ENCODE peak calls at places on chromosome 21, in six cellular contexts. M is K562, K is cardiac muscle cell, L is ovary, Y is neural progenitor cell, H is A549. U is an unnamed sample.

GRCh38 chr21:33383056-33383888 is 19.9 kb upstream of the IFNGR2 start:
- DNase-seq in M (peak), K (peak), L (peak), Y (peak), H (no peak), U (no peak)

GRCh38 chr21:31203371-31204054 is 140.5 kb downstream of the TIAM1 start:
- DNase-seq in M (no peak), K (peak), L (no peak), Y (no peak), H (no peak), U (no peak)

GRCh38 chr21:32298658-32299081 is at the start of gene MRAP:
- DNase-seq in M (peak), K (peak), L (peak), Y (no peak), H (no peak), U (no peak)

GRCh38 chr21:29300547-29301138 is 1.9 kb downstream of the BACH1 start:
- DNase-seq in M (no peak), K (no peak), L (no peak), Y (no peak), H (no peak), U (no peak)

GRCh38 chr21:25487046-25487594 is 120.2 kb downstream of the MRPL39 start:
- DNase-seq in M (no peak), K (no peak), L (no peak), Y (no peak), H (no peak), U (peak)

GRCh38 chr21:25464275-25464674 is 143.0 kb downstream of the MRPL39 start:
- DNase-seq in M (no peak), K (no peak), L (no peak), Y (no peak), H (no peak), U (no peak)

GRCh38 chr21:34035619-34036354 is 37.6 kb upstream of the MRPS6 start:
- DNase-seq in M (no peak), K (no peak), L (no peak), Y (peak), H (no peak), U (no peak)

GRCh38 chr21:31900121-31900895 is 27.5 kb downstream of the HUNK start:
- DNase-seq in M (no peak), K (no peak), L (no peak), Y (no peak), H (no peak), U (no peak)

GRCh38 chr21:20996421-20997307 is 1.5 kb upstream of the NCAM2 start:
- DNase-seq in M (no peak), K (peak), L (no peak), Y (peak), H (no peak), U (no peak)

GRCh38 chr21:32520885-32521735 is 64.2 kb downstream of the TCP10L start:
- DNase-seq in M (peak), K (peak), L (peak), Y (no peak), H (no peak), U (no peak)

GRCh38 chr21:33039542-33039941 is 13.8 kb downstream of the OLIG2 start:
- DNase-seq in M (no peak), K (no peak), L (no peak), Y (peak), H (no peak), U (no peak)

GRCh38 chr21:31133243-31133830 is 95.1 kb upstream of the KRTAP19-8 start:
- DNase-seq in M (no peak), K (no peak), L (no peak), Y (no peak), H (no peak), U (no peak)

GRCh38 chr21:43824250-43824882 is 35.0 kb downstream of the RRP1 start:
- DNase-seq in M (peak), K (peak), L (no peak), Y (no peak), H (no peak), U (no peak)

GRCh38 chr21:33690874-33691273 is 48.6 kb downstream of the ITSN1 start:
- DNase-seq in M (no peak), K (no peak), L (no peak), Y (no peak), H (no peak), U (no peak)

GRCh38 chr21:35303085-35303484 is 254.0 kb upstream of the RUNX1 start:
- DNase-seq in M (no peak), K (peak), L (no peak), Y (no peak), H (no peak), U (no peak)

GRCh38 chr21:31917108-31917507 is 44.3 kb downstream of the HUNK start:
- DNase-seq in M (no peak), K (no peak), L (no peak), Y (no peak), H (no peak), U (no peak)

GRCh38 chr21:33441489-33442477 is 38.0 kb downstream of the TMEM50B start:
- DNase-seq in M (peak), K (peak), L (no peak), Y (no peak), H (peak), U (no peak)

GRCh38 chr21:43778469-43779335 is 2.6 kb upstream of the CSTB start:
- DNase-seq in M (peak), K (no peak), L (no peak), Y (no peak), H (no peak), U (no peak)

GRCh38 chr21:46559291-46559983 is 45.4 kb downstream of the S100B start:
- DNase-seq in M (no peak), K (no peak), L (peak), Y (no peak), H (no peak), U (no peak)

GRCh38 chr21:42684109-42684916 is 30.9 kb downstream of the PDE9A start:
- DNase-seq in M (no peak), K (no peak), L (no peak), Y (no peak), H (no peak), U (no peak)

GRCh38 chr21:35097525-35097924 is 48.4 kb upstream of the RUNX1 start:
- DNase-seq in M (no peak), K (no peak), L (no peak), Y (no peak), H (no peak), U (no peak)

GRCh38 chr21:36851121-36851520 is 115.3 kb downstream of the HLCS start:
- DNase-seq in M (no peak), K (no peak), L (no peak), Y (no peak), H (no peak), U (no peak)
- H3K27ac ChIP-seq in M (no peak), K (no peak), L (no peak), Y (no peak), H (no peak), U (no peak)

GRCh38 chr21:41169258-41169576 is 1.3 kb downstream of the BACE2 start:
- DNase-seq in M (no peak), K (no peak), L (no peak), Y (no peak), H (no peak), U (no peak)
- H3K27ac ChIP-seq in M (no peak), K (no peak), L (no peak), Y (no peak), H (no peak), U (no peak)

GRCh38 chr21:16117851-16118592 is 388.2 kb downstream of the USP25 start:
- DNase-seq in M (no peak), K (peak), L (no peak), Y (no peak), H (no peak), U (peak)

GRCh38 chr21:16117331-16117730 is 387.5 kb downstream of the USP25 start:
- DNase-seq in M (no peak), K (peak), L (no peak), Y (no peak), H (no peak), U (no peak)

GRCh38 chr21:16116067-16116466 is 386.3 kb downstream of the USP25 start:
- DNase-seq in M (no peak), K (no peak), L (no peak), Y (no peak), H (no peak), U (no peak)

GRCh38 chr21:16115461-16115860 is 385.7 kb downstream of the USP25 start:
- DNase-seq in M (no peak), K (no peak), L (no peak), Y (no peak), H (no peak), U (no peak)

DNA sequence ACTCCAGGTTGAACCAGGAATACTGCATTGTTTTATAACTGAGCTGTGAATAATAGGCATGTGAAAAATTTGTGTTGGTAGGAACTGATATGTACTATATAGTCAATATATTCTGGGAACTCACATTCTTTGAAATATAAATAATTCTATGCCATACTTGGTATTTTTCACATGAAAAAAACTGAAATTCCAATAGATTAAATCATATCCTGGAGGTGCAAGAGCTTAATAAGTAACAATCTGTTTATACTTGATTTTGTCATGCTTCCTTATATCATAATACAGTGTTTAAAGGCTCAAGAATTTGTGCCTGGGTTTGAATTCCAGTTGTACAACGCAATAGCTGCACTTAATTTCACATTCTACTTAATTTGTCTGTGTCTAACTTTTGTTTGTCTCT is 387.0 kb downstream of the USP25 start:
- DNase-seq in M (no peak), K (peak), L (no peak), Y (no peak), H (no peak), U (no peak)
- H3K27ac ChIP-seq in M (no peak), K (no peak), L (no peak), Y (no peak), H (peak), U (peak)

GRCh38 chr21:17646790-17647189 is 34.1 kb upstream of the BTG3 start:
- DNase-seq in M (no peak), K (no peak), L (no peak), Y (no peak), H (no peak), U (no peak)
- H3K27ac ChIP-seq in M (no peak), K (no peak), L (no peak), Y (no peak), H (no peak), U (no peak)

DNA sequence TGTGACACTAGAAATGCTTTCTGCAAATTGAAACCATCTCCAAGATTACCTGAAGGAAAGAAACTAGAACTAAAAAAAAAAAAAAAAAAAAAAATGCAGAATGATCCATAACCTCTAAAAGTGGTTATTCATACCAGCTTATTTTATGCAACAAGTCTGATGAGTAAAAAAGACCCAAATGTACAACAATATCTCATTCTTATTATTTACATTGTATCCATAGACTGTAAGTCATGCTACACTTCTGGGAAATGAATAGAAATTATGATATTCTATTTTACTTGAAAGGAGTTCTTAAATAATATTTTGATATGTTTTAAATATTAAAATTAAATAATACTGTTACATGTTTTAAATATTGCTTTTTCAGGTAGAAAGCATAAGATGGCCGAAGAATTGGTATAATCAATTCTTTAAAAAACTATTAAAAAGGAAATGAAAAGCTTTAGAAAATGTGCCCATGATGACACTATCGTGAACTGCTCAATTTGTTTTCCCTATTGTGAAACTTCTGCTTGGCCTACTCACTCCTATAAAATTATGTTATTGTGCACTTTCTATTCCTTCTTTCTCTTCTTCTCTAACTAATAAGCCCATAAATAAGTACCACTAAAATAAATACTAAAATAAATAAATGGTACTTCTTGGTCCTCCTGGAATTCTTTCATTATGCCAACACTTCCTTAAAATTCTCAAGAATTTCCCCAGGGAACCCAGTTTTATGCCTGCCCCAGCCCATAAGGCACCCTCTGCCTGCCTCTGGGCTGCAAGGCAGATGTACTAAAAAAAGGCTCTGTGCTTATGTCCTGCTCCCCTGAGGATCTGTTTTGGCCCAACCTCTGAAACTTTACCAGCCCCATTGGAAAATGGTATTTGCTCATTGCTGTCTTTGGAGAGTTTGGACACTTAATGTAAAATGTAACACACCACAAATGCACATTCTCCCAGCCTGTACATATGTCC is 18.1 kb downstream of the SAMSN1 start:
- DNase-seq in M (peak), K (no peak), L (no peak), Y (no peak), H (no peak), U (no peak)
- H3K27ac ChIP-seq in M (peak), K (no peak), L (no peak), Y (no peak), H (no peak), U (no peak)

GRCh38 chr21:38151021-38151645 is 105.7 kb upstream of the KCNJ15 start:
- DNase-seq in M (no peak), K (no peak), L (no peak), Y (no peak), H (no peak), U (no peak)
- H3K27ac ChIP-seq in M (no peak), K (no peak), L (no peak), Y (no peak), H (no peak), U (no peak)

GRCh38 chr21:41640756-41641509 is 125.9 kb downstream of the RIPK4 start:
- DNase-seq in M (no peak), K (peak), L (no peak), Y (no peak), H (peak), U (no peak)

GRCh38 chr21:41641821-41642368 is 125.0 kb downstream of the RIPK4 start:
- DNase-seq in M (no peak), K (peak), L (peak), Y (peak), H (peak), U (no peak)

GRCh38 chr21:41642399-41642798 is 124.5 kb downstream of the RIPK4 start:
- DNase-seq in M (no peak), K (peak), L (no peak), Y (no peak), H (no peak), U (no peak)

GRCh38 chr21:41641510-41641815 is 125.4 kb downstream of the RIPK4 start:
- DNase-seq in M (no peak), K (no peak), L (peak), Y (no peak), H (no peak), U (no peak)

GRCh38 chr21:41643246-41643966 is 123.4 kb downstream of the RIPK4 start:
- DNase-seq in M (no peak), K (peak), L (no peak), Y (no peak), H (no peak), U (no peak)
- H3K27ac ChIP-seq in M (no peak), K (no peak), L (no peak), Y (no peak), H (peak), U (no peak)

GRCh38 chr21:39685991-39686390 is 59.0 kb upstream of the IGSF5 start:
- DNase-seq in M (peak), K (no peak), L (no peak), Y (no peak), H (no peak), U (no peak)
- H3K27ac ChIP-seq in M (no peak), K (no peak), L (no peak), Y (no peak), H (no peak), U (no peak)

DNA sequence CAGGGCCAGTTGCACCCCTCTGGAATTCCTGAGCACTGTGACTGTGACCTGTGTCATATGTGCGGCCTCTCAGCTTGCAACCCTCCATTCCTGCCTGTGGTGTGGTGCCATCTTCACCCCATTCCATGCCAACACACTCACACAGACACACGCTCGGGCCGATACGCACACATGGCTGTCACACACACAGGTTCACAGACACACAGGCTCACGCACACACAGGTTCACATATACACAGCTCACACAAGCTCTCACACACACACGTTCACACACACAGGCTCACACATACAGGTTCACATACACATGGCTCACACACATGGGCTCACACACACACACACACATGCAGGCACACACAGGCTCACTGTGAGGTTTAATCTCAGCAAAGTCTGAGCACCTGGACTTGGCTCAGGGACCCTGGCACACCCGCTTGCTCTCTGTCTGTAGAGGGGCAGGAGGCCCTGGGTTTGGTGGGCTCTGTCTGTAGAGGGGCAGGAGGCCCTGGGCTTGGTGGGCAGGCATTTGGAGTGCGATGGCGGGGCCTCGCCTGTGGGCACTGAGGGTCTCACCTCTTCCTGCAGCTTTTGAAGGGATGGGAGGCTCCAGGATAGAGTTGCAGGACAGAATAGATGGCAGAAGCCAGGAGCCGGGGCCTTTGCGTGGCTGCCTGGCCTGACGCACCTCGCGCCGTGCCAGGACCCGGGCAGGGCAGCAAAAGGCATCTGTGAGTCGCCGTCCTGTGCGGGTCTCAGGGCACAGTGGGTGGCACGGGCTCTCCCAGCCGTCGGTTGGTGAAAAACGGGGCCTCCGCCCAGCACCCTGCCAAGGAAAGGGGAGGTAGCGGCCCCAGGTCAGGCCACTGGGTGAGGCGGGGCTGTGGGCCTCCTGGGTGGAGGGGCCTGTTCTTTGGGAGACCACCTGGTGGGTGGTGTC is 17.1 kb downstream of the COL18A1 start:
- DNase-seq in M (no peak), K (no peak), L (no peak), Y (no peak), H (no peak), U (no peak)
- H3K27ac ChIP-seq in M (no peak), K (peak), L (no peak), Y (no peak), H (no peak), U (no peak)

U was measured in SK-N-MC.